ENCODE peak calls at places on chromosomes 16 and 17, in five cellular contexts. S is GM10248, D is HCT116, G is GM13976, I is K562. K is an unnamed sample.

GRCh38 chr16:82924075-82924854 is 297.5 kb downstream of the CDH13 start:
- DNase-seq in S (no peak), D (no peak), G (no peak), I (no peak), K (no peak)

GRCh38 chr17:49694847-49695697 is 12.7 kb downstream of the SLC35B1 start:
- DNase-seq in S (peak; percentile 68), D (no peak), G (peak; percentile 70), I (peak; percentile 57), K (no peak)

GRCh38 chr17:71251936-71252335 is 868.9 kb upstream of the SOX9 start:
- DNase-seq in S (no peak), D (no peak), G (no peak), I (no peak), K (no peak)

GRCh38 chr17:62801553-62801952 is 6.6 kb downstream of the MARCHF10 start:
- DNase-seq in S (no peak), D (no peak), G (no peak), I (no peak), K (no peak)

GRCh38 chr17:8326591-8327583 is 12.8 kb upstream of the ODF4 start:
- DNase-seq in S (peak; percentile 47), D (no peak), G (peak; percentile 71), I (no peak), K (peak; percentile 61)

GRCh38 chr17:46949291-46950174 is 26.6 kb downstream of the GOSR2 start:
- DNase-seq in S (peak; percentile 3), D (no peak), G (no peak), I (no peak), K (peak; percentile 26)

GRCh38 chr17:33169580-33170285 is 123.4 kb downstream of the ASIC2 start:
- DNase-seq in S (no peak), D (no peak), G (no peak), I (no peak), K (peak; percentile 33)

GRCh38 chr16:58678269-58678668 is 6.3 kb downstream of the SLC38A7 start:
- DNase-seq in S (no peak), D (no peak), G (no peak), I (no peak), K (no peak)

GRCh38 chr17:4499431-4500187 is 928 bp downstream of the SPNS2 start:
- DNase-seq in S (no peak), D (no peak), G (no peak), I (peak; percentile 32), K (peak; percentile 18)

GRCh38 chr17:76772842-76773521 is 35.1 kb downstream of the MFSD11 start:
- DNase-seq in S (no peak), D (peak; percentile 89), G (no peak), I (no peak), K (peak; percentile 93)

GRCh38 chr17:62822080-62822904 is 14.2 kb upstream of the MARCHF10 start:
- DNase-seq in S (no peak), D (no peak), G (no peak), I (no peak), K (no peak)

GRCh38 chr17:36500745-36501225 is 14.3 kb downstream of the ZNHIT3 start:
- DNase-seq in S (no peak), D (no peak), G (no peak), I (no peak), K (no peak)

GRCh38 chr16:58010886-58011285 is 9.7 kb downstream of the USB1 start:
- DNase-seq in S (no peak), D (no peak), G (no peak), I (no peak), K (no peak)

GRCh38 chr16:83952587-83952939 is 477 bp upstream of the OSGIN1 start:
- DNase-seq in S (no peak), D (peak; percentile 72), G (no peak), I (no peak), K (no peak)

GRCh38 chr16:74186589-74186988 is 110.0 kb upstream of the PSMD7 start:
- DNase-seq in S (no peak), D (no peak), G (no peak), I (no peak), K (peak; percentile 66)

GRCh38 chr16:74721716-74722115 is 21.1 kb upstream of the MLKL start:
- DNase-seq in S (no peak), D (no peak), G (no peak), I (no peak), K (no peak)

GRCh38 chr16:85363881-85364280 is 249.2 kb upstream of the GSE1 start:
- DNase-seq in S (no peak), D (no peak), G (no peak), I (no peak), K (no peak)

GRCh38 chr16:21260870-21261791 is 17.0 kb downstream of the CRYM start:
- DNase-seq in S (no peak), D (peak; percentile 51), G (no peak), I (peak; percentile 89), K (peak; percentile 96)

GRCh38 chr16:23356941-23357340 is 54.8 kb downstream of the SCNN1B start:
- DNase-seq in S (no peak), D (no peak), G (no peak), I (no peak), K (no peak)

GRCh38 chr17:17778308-17779014 is 58.3 kb downstream of the SREBF1 start:
- DNase-seq in S (no peak), D (no peak), G (no peak), I (no peak), K (peak; percentile 86)

GRCh38 chr17:14904406-14904805 is 360.7 kb downstream of the PMP22 start:
- DNase-seq in S (no peak), D (no peak), G (no peak), I (no peak), K (no peak)

GRCh38 chr16:28035866-28036393 is 27.6 kb downstream of the GSG1L start:
- DNase-seq in S (no peak), D (no peak), G (no peak), I (no peak), K (no peak)

GRCh38 chr16:46632778-46633733 is 11.9 kb upstream of the SHCBP1 start:
- DNase-seq in S (no peak), D (no peak), G (no peak), I (no peak), K (no peak)

GRCh38 chr17:31413871-31414589 is 22.6 kb downstream of the RAB11FIP4 start:
- DNase-seq in S (no peak), D (no peak), G (no peak), I (no peak), K (peak; percentile 66)

GRCh38 chr16:66342294-66342900 is 24.1 kb upstream of the CDH5 start:
- DNase-seq in S (peak; percentile 59), D (no peak), G (peak; percentile 62), I (peak; percentile 73), K (peak; percentile 33)

GRCh38 chr17:59381716-59382570 is 50.5 kb downstream of the YPEL2 start:
- DNase-seq in S (no peak), D (no peak), G (no peak), I (no peak), K (no peak)

GRCh38 chr16:57192720-57193486 is 6.8 kb downstream of the RSPRY1 start:
- DNase-seq in S (peak; percentile 25), D (no peak), G (peak; percentile 36), I (no peak), K (no peak)

GRCh38 chr17:9090641-9091096 is 69.4 kb downstream of the NTN1 start:
- DNase-seq in S (no peak), D (no peak), G (no peak), I (no peak), K (no peak)

GRCh38 chr17:70687421-70687820 is 518.1 kb downstream of the KCNJ2 start:
- DNase-seq in S (no peak), D (no peak), G (no peak), I (no peak), K (no peak)

GRCh38 chr17:28365487-28365886 is 488 bp upstream of the SEBOX start:
- DNase-seq in S (no peak), D (no peak), G (no peak), I (no peak), K (no peak)

GRCh38 chr17:28368306-28368831 is 1.7 kb downstream of the VTN start:
- DNase-seq in S (no peak), D (no peak), G (no peak), I (no peak), K (no peak)

GRCh38 chr17:28367641-28368305 is 2.3 kb downstream of the VTN start:
- DNase-seq in S (no peak), D (no peak), G (no peak), I (no peak), K (no peak)

GRCh38 chr17:28364665-28365363 is at the start of gene SEBOX:
- DNase-seq in S (no peak), D (no peak), G (no peak), I (no peak), K (no peak)

DNA sequence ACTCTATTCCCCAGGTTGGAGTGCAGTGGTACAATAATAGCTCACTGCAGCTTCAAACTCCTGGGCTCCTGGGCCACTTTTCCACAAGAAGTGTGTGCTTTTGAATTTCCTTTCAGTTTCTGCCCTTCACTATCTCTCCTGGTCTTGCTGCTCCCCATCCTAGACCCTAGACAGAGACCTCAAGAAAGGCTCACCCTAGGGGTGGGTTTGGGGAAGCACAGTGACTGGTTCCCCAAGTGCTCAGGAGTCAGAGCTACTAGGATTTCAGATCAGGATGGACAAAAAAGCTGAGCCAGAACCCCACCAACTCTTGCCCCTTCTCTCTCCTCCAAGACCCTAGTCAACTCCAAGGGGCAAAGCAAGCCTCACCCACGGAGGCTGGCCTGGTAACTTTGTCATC is 1.6 kb upstream of the SEBOX start:
- DNase-seq in S (no peak), D (no peak), G (no peak), I (peak; percentile 36), K (no peak)
- TF ChIP-seq CTCF in S (no peak), D (peak; percentile 14), G (no peak), I (no peak), K (no peak)

GRCh38 chr17:39104046-39104445 is 47.4 kb downstream of the PLXDC1 start:
- DNase-seq in S (no peak), D (no peak), G (no peak), I (peak; percentile 36), K (peak; percentile 65)
- TF ChIP-seq CTCF in S (no peak), D (no peak), G (no peak), I (no peak), K (no peak)

GRCh38 chr16:49330562-49331201 is 42.9 kb upstream of the C16orf78 start:
- DNase-seq in S (no peak), D (no peak), G (no peak), I (no peak), K (no peak)
- TF ChIP-seq CTCF in S (no peak), D (no peak), G (no peak), I (no peak), K (no peak)

GRCh38 chr17:75683467-75684041 is 16.4 kb downstream of the SAP30BP start:
- DNase-seq in S (no peak), D (peak; percentile 88), G (no peak), I (peak; percentile 36), K (peak; percentile 85)

GRCh38 chr17:75685508-75685907 is 18.4 kb downstream of the SAP30BP start:
- DNase-seq in S (no peak), D (no peak), G (no peak), I (no peak), K (no peak)

GRCh38 chr17:75688209-75688771 is 21.2 kb downstream of the SAP30BP start:
- DNase-seq in S (no peak), D (no peak), G (no peak), I (no peak), K (no peak)

GRCh38 chr17:75684249-75684648 is 17.1 kb downstream of the SAP30BP start:
- DNase-seq in S (no peak), D (no peak), G (no peak), I (no peak), K (no peak)

DNA sequence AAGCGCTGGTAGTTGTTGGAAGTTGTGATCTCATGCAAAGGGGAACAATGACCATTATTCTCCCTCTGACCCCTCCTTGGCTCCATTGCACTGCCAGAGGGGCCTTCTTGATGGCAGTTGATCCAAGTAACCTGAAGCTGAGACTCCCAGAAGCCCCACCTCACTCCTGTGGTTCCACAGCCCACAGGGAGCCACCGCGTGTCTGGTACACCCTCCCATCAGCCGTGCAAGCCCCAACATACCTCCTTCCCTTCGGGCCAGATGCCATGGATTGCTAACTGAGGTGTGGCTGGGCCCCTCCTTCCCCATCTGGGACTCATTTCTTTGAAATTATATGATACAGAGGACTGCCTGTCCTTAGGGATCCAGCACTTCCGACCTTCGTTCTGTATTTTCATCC is 17.8 kb downstream of the SAP30BP start:
- DNase-seq in S (no peak), D (no peak), G (no peak), I (no peak), K (no peak)
- TF ChIP-seq CTCF in S (no peak), D (no peak), G (no peak), I (no peak), K (no peak)